ENCODE peak calls at places on chromosomes 7 and 10, in eight cellular contexts. W, P, I, D, O, G, J and C are unnamed samples.

GRCh38 chr10:105700327-105700726 is 1059.2 kb downstream of the SORCS3 start:
- DNase-seq in W (no peak), P (no peak), I (no peak), D (no peak), O (no peak), G (no peak), J (no peak), C (no peak)

GRCh38 chr7:28835800-28836199 is 122.3 kb downstream of the TRIL start:
- DNase-seq in W (peak), P (no peak), I (no peak), D (no peak), O (no peak), G (no peak), J (no peak), C (peak)

GRCh38 chr7:114901771-114902170 is 20.1 kb upstream of the MDFIC start:
- DNase-seq in W (peak), P (no peak), I (no peak), D (no peak), O (no peak), G (no peak), J (peak), C (no peak)

GRCh38 chr10:78927257-78927995 is 141.3 kb upstream of the ZMIZ1 start:
- DNase-seq in W (no peak), P (peak), I (no peak), D (no peak), O (no peak), G (no peak), J (no peak), C (no peak)

GRCh38 chr7:30327813-30328212 is 43.4 kb downstream of the ZNRF2 start:
- DNase-seq in W (peak), P (no peak), I (no peak), D (no peak), O (no peak), G (no peak), J (peak), C (no peak)

GRCh38 chr10:123552760-123553554 is 113.2 kb upstream of the GPR26 start:
- DNase-seq in W (no peak), P (no peak), I (peak), D (no peak), O (no peak), G (no peak), J (no peak), C (no peak)

GRCh38 chr7:92875719-92876118 is 39.3 kb upstream of the CDK6 start:
- DNase-seq in W (no peak), P (no peak), I (no peak), D (no peak), O (no peak), G (no peak), J (peak), C (no peak)

GRCh38 chr7:128948312-128948973 is 10.7 kb downstream of the IRF5 start:
- DNase-seq in W (peak), P (no peak), I (no peak), D (no peak), O (no peak), G (peak), J (peak), C (no peak)

GRCh38 chr7:11951909-11952308 is 119.9 kb upstream of the THSD7A start:
- DNase-seq in W (no peak), P (no peak), I (no peak), D (no peak), O (no peak), G (peak), J (no peak), C (no peak)

GRCh38 chr7:126570845-126571244 is 681.9 kb downstream of the GRM8 start:
- DNase-seq in W (no peak), P (no peak), I (no peak), D (no peak), O (no peak), G (no peak), J (no peak), C (no peak)

GRCh38 chr7:95045236-95045923 is 138.0 kb downstream of the PPP1R9A start:
- DNase-seq in W (peak), P (no peak), I (no peak), D (no peak), O (no peak), G (peak), J (peak), C (no peak)

GRCh38 chr7:151427705-151428392 is 12.1 kb downstream of the CRYGN start:
- DNase-seq in W (no peak), P (no peak), I (no peak), D (no peak), O (no peak), G (no peak), J (no peak), C (no peak)

GRCh38 chr7:4800926-4801838 is 25.8 kb downstream of the AP5Z1 start:
- DNase-seq in W (no peak), P (no peak), I (no peak), D (no peak), O (no peak), G (no peak), J (no peak), C (no peak)

GRCh38 chr10:98308602-98309365 is 40.8 kb upstream of the LOXL4 start:
- DNase-seq in W (no peak), P (no peak), I (no peak), D (no peak), O (no peak), G (no peak), J (no peak), C (no peak)

GRCh38 chr10:98312349-98312748 is 44.4 kb upstream of the LOXL4 start:
- DNase-seq in W (peak), P (no peak), I (no peak), D (no peak), O (no peak), G (no peak), J (no peak), C (no peak)

GRCh38 chr10:98310721-98311120 is 42.7 kb upstream of the LOXL4 start:
- DNase-seq in W (no peak), P (no peak), I (no peak), D (no peak), O (no peak), G (no peak), J (no peak), C (no peak)

GRCh38 chr10:98307916-98308315 is 39.9 kb upstream of the LOXL4 start:
- DNase-seq in W (no peak), P (no peak), I (no peak), D (no peak), O (no peak), G (no peak), J (no peak), C (no peak)

GRCh38 chr10:98309366-98310355 is 41.7 kb upstream of the LOXL4 start:
- DNase-seq in W (peak), P (peak), I (no peak), D (peak), O (peak), G (peak), J (peak), C (peak)
- TF ChIP-seq CTCF in W (peak), P (peak), I (peak), D (peak), O (peak), G (peak), J (peak), C (peak)

GRCh38 chr7:99990417-99990816 is 14.6 kb upstream of the AZGP1 start:
- DNase-seq in W (no peak), P (no peak), I (no peak), D (no peak), O (no peak), G (no peak), J (no peak), C (no peak)
- H3K4me3 ChIP-seq in W (no peak), P (peak), I (no peak), D (no peak), O (peak), G (no peak), J (no peak), C (no peak)

GRCh38 chr10:28587970-28588290 is 55.0 kb downstream of the WAC start:
- DNase-seq in W (peak), P (peak), I (no peak), D (no peak), O (no peak), G (no peak), J (peak), C (peak)
- TF ChIP-seq CTCF in W (peak), P (no peak), I (no peak), D (no peak), O (no peak), G (no peak), J (peak), C (no peak)

GRCh38 chr7:27107901-27108381 is 5.5 kb upstream of the HOXA2 start:
- DNase-seq in W (no peak), P (no peak), I (no peak), D (peak), O (no peak), G (no peak), J (peak), C (no peak)
- H3K4me3 ChIP-seq in W (peak), P (peak), I (no peak), D (peak), O (peak), G (no peak), J (peak), C (no peak)

GRCh38 chr7:118184392-118184899 is 482 bp downstream of the LSM8 start:
- DNase-seq in W (peak), P (no peak), I (no peak), D (no peak), O (no peak), G (peak), J (peak), C (no peak)
- TF ChIP-seq CTCF in W (no peak), P (no peak), I (no peak), D (no peak), O (no peak), G (no peak), J (no peak), C (no peak)

GRCh38 chr10:3495281-3495680 is 289.7 kb downstream of the KLF6 start:
- DNase-seq in W (no peak), P (no peak), I (no peak), D (no peak), O (no peak), G (no peak), J (no peak), C (no peak)

GRCh38 chr10:3493621-3494020 is 291.4 kb downstream of the KLF6 start:
- DNase-seq in W (no peak), P (no peak), I (no peak), D (no peak), O (no peak), G (no peak), J (no peak), C (no peak)

GRCh38 chr10:3494879-3495230 is 290.2 kb downstream of the KLF6 start:
- DNase-seq in W (no peak), P (no peak), I (no peak), D (no peak), O (no peak), G (no peak), J (no peak), C (no peak)

GRCh38 chr10:3496138-3496537 is 288.9 kb downstream of the KLF6 start:
- DNase-seq in W (no peak), P (no peak), I (no peak), D (no peak), O (no peak), G (no peak), J (no peak), C (no peak)

DNA sequence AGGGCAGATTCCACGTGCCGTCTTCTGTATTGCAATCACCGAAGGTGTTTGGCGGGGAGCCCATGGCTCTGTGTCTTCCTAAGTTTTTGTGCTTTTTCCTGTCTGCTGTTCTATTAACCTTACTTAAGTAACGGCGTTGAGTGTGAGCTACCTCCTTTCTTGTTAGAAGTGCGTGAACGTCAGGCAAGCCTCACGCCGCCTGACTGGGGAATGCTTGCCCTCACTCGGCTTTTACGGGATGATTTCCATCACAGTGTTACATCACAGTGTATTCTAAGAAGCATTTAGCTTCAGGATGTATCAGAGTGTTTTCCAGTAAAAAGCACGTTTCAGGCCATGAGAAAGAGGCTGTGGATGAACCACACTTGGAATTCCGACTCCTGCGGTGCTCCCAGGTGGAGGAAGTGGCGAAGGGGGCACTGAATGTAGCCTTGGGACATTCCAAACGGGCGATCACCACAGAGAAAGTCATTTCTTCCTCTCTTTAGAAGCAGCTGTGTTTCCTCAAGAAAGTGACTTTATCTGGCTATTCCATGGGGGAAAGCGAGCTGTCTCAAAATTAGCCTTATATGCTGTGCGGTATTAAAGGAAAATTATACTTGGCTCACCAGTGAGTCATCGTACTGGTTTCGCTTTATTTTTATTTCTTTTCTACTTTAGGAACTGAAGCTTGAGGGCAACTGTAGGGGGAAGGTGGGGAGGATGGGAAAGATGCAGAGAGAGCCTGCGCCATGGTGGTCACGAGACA is 290.7 kb downstream of the KLF6 start:
- DNase-seq in W (peak), P (no peak), I (no peak), D (peak), O (no peak), G (no peak), J (peak), C (no peak)
- H3K4me3 ChIP-seq in W (no peak), P (no peak), I (no peak), D (peak), O (no peak), G (no peak), J (peak), C (no peak)

DNA sequence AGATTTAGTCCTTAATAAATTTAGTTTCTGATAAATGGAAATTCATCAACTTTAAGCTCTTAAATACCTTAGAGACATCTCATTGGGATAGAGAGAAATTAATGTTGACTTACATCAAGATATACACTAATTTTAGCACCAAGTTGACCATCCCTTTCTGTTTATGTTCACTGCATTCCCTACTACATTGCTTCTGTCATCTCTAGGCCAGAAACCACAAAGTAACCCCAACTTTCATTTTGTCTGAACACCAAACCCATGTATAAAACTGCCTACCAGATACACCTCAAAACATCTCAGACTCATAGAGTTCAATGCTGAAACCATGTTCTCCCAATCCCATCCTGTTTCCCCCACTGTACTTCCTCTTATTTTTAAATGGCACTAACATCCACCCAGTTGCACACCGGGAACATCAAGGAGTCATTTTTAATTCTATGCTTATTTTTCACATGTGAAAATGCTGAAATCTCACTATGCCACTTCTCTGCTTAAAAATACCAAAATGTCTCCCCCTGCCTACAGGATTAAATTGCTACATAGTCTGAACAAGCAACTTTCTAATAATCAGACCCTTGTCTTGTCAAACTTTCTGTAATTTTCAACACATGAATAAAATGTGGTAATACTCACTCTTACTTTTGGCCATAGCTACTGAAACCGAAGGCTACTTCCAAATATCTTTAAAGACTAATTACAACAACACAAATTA is 201.6 kb downstream of the SEMA3D start:
- DNase-seq in W (no peak), P (no peak), I (no peak), D (no peak), O (no peak), G (no peak), J (peak), C (no peak)
- TF ChIP-seq CTCF in W (no peak), P (no peak), I (no peak), D (no peak), O (no peak), G (no peak), J (peak), C (no peak)

GRCh38 chr7:46993396-46993795 is 588.5 kb downstream of the TNS3 start:
- DNase-seq in W (no peak), P (no peak), I (no peak), D (no peak), O (no peak), G (no peak), J (peak), C (no peak)
- H3K4me3 ChIP-seq in W (no peak), P (no peak), I (no peak), D (no peak), O (no peak), G (no peak), J (no peak), C (no peak)